ENCODE peak calls at places on chromosomes 16 and 17, in nine cellular contexts. F is fibroblast of lung; G is effector memory CD4-positive, alpha-beta T cell; T is mucosa of descending colon; E is lung; J is aorta; X is foreskin fibroblast; S is fibroblast of pulmonary artery; N is esophagus muscularis mucosa. M is an unnamed sample.

GRCh38 chr16:51473091-51473490 is 322.0 kb upstream of the SALL1 start:
- DNase-seq in F (no peak), G (no peak), T (no peak), E (no peak), J (no peak), X (peak; percentile 9), S (peak; percentile 7), N (no peak), M (no peak)

GRCh38 chr17:58415371-58416055 is 1.8 kb downstream of the RNF43 start:
- DNase-seq in F (no peak), G (no peak), T (peak; percentile 60), E (peak; percentile 38), J (no peak), X (no peak), S (no peak), N (no peak), M (no peak)

GRCh38 chr16:75647138-75647491 is 350 bp downstream of the KARS1 start:
- DNase-seq in F (no peak), G (no peak), T (no peak), E (no peak), J (no peak), X (no peak), S (no peak), N (no peak), M (no peak)

GRCh38 chr16:55942821-55943220 is 67.6 kb upstream of the CES5A start:
- DNase-seq in F (no peak), G (no peak), T (no peak), E (no peak), J (no peak), X (no peak), S (no peak), N (peak; percentile 70), M (no peak)

GRCh38 chr16:11624645-11625607 is 38.2 kb upstream of the LITAF start:
- DNase-seq in F (no peak), G (no peak), T (no peak), E (no peak), J (no peak), X (peak; percentile 75), S (no peak), N (no peak), M (no peak)

GRCh38 chr16:19595043-19595767 is 39.7 kb downstream of the VPS35L start:
- DNase-seq in F (peak; percentile 96), G (no peak), T (no peak), E (peak; percentile 29), J (no peak), X (peak; percentile 79), S (peak; percentile 91), N (no peak), M (no peak)

GRCh38 chr17:73785466-73785865 is 141.2 kb upstream of the SDK2 start:
- DNase-seq in F (no peak), G (no peak), T (no peak), E (no peak), J (no peak), X (no peak), S (no peak), N (no peak), M (no peak)

GRCh38 chr17:45334701-45335677 is 18.2 kb upstream of the MAP3K14 start:
- DNase-seq in F (no peak), G (no peak), T (no peak), E (no peak), J (no peak), X (no peak), S (no peak), N (peak; percentile 45), M (no peak)

DNA sequence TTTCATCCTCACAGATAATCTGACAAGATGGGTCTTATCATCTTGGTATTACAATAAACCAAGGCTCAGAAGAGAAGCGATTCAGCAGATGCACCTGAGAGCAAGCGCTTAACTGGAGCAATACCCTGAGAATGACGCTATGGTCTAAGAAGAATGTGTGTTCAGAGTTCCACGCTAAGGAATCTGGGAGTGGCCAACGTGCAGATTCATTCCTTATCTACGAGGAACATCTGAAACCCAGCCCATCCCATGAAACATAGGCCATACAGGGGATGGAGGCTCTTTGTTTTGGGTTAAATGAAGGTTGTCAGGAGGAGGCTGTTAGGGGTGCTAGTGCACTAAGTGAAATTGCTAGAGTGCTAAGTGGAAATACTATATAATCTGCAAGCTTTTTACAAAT is 28.5 kb upstream of the KDM8 start:
- DNase-seq in F (peak; percentile 82), G (no peak), T (no peak), E (no peak), J (no peak), X (peak; percentile 42), S (peak; percentile 17), N (no peak), M (no peak)
- H3K4me3 ChIP-seq in F (no peak overlapping the region), G (no peak overlapping the region), T (no peak overlapping the region), E (no peak overlapping the region), J (no peak overlapping the region), X (no peak overlapping the region), S (no peak overlapping the region), N (no peak overlapping the region), M (no peak overlapping the region)

GRCh38 chr17:50167371-50167770 is 1.6 kb downstream of the SGCA start:
- DNase-seq in F (no peak), G (no peak), T (peak; percentile 52), E (no peak), J (peak; percentile 69), X (no peak), S (no peak), N (no peak), M (no peak)

GRCh38 chr17:50169881-50170459 is 4.2 kb downstream of the SGCA start:
- DNase-seq in F (no peak), G (no peak), T (peak; percentile 44), E (no peak), J (peak; percentile 68), X (no peak), S (no peak), N (no peak), M (no peak)

GRCh38 chr17:50168319-50168718 is 2.5 kb downstream of the SGCA start:
- DNase-seq in F (no peak), G (no peak), T (peak; percentile 49), E (no peak), J (peak; percentile 72), X (no peak), S (no peak), N (no peak), M (no peak)

GRCh38 chr17:50170662-50171370 is 5.0 kb downstream of the SGCA start:
- DNase-seq in F (peak; percentile 57), G (no peak), T (peak; percentile 23), E (no peak), J (peak; percentile 60), X (no peak), S (no peak), N (no peak), M (no peak)

DNA sequence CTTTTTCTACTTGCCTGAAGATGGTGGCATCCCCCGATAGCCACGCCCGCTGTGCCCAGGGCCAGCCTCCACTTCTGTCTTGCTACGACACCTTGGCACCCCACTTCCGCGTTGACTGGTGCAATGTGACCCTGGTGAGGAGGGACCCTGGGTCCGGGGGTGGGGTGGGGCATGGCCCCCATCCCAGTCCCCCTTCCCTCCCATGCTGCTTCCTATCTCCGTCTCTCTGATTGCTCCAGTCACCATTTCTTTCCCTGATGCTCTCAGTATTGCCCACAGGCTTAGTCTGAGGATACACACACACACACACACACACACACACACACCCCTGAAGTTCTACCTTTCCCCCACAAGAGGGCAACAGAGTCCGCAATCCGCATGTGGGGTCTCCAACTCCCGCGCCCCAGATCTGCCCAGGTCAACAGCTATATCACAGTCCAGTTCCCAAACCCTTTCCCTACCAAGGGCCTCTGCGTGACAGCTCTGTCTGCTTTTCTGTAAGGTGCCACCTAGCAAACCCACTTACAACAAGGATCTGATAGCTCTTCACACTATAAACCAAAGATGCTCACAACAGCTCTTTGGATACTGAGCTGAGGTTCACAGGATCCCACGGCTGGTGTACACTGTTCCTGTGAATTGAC is 3.4 kb downstream of the SGCA start:
- DNase-seq in F (peak; percentile 67), G (peak; percentile 48), T (peak; percentile 66), E (peak; percentile 52), J (peak; percentile 77), X (peak; percentile 81), S (peak; percentile 76), N (no peak), M (peak; percentile 72)
- H3K4me3 ChIP-seq in F (no peak overlapping the region), G (no peak overlapping the region), T (no peak overlapping the region), E (no peak overlapping the region), J (no peak overlapping the region), X (no peak overlapping the region), S (no peak overlapping the region), N (no peak overlapping the region), M (peak overlapping the region; percentile 51)

DNA sequence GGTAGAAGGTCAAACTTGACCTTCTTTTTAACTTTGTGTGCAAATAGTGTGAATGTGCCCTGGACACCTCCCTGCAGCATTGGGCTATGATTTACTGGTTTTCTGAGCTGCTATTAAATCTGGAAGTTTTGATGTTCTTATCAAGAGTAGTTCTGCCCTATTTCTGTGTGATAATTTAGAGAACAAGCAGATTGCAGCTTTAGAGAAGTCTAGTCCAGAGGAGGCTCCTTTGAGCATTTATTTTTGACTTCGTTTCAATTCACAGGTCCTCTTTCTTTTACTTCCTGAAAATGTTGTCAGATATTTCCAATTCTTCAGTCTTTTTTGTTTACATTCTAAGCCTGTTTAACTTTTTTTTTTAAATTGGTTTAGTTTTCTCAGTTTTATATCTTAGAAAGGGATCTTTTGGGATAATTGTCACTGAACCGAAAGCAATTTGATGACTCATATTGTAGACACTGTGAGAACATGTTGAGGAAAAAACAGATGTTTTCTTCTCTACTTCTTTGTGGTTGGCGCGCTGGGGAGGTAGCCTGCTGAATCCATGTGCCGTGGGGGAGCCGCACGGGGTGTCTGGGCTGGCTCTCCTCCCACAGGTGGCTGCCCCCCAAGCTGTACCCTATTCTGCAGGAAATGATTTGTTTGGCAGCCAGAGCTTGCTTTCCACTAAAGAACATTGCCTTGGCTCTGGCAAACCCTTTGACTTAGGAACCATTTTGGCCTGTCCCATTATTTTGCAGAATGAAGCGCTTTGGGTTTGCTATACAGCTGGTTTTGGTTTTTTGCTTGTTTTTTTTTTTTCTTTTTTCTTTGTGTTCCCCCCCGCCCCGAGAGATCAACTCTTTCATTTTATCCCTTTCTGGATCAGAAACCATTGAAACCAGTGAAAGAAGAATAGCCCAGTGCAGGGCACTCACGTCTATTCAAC is 53.4 kb downstream of the MFSD11 start:
- DNase-seq in F (peak; percentile 80), G (no peak), T (peak; percentile 60), E (no peak), J (peak; percentile 54), X (peak; percentile 69), S (peak; percentile 36), N (no peak), M (no peak)
- H3K4me3 ChIP-seq in F (peak overlapping the region; percentile 33), G (no peak overlapping the region), T (no peak overlapping the region), E (no peak overlapping the region), J (no peak overlapping the region), X (no peak overlapping the region), S (peak overlapping the region; percentile 22), N (peak overlapping the region; percentile 20), M (peak overlapping the region; percentile 48)

DNA sequence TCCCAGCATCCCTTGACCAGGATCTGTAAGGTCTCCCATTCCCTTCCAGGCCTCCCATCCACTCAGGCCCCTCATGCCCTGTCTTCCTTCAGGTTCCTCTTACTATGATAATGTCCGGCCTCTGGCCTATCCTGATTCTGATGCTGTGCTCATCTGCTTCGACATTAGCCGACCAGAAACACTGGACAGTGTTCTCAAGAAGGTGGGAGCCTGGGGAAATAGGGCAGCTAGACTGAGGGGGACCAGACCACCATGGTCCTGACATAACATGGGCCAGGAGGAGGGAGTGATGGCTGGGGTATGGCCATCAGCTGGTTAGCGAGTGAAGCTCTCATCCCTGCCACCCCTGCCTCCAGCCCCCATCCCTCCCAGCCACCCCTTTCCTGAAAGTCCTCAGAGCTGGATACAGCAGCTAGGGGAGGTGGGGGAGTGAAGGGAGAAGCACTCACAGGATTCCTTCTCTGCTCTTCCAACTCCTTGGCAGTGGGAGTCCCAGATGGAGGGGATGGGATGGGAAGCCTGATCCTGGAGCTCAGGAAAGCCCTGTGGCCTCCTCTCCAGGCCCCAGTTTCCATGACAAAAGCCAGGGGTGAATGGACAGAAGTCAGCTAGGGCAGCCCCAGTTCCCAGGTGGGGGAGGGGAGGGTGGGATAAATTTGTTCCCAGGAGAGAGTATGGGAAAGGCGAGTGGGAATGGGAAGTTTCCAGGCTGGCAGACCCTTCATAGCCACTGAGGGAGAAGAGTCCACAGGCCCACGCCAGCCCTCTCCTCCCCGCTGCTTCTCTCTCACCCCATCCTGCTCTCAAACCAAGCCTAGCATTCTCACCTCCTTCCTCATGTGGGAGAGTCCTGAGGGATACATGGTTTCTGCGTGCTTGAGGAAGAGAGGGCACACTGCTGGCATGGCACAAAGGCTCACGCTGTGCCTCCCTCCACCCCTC is 2.3 kb downstream of the RND2 start:
- DNase-seq in F (no peak), G (no peak), T (no peak), E (no peak), J (no peak), X (no peak), S (no peak), N (no peak), M (no peak)
- H3K4me3 ChIP-seq in F (no peak overlapping the region), G (no peak overlapping the region), T (no peak overlapping the region), E (no peak overlapping the region), J (no peak overlapping the region), X (no peak overlapping the region), S (no peak overlapping the region), N (no peak overlapping the region), M (no peak overlapping the region)